ENCODE peak calls at places on chromosomes 6 and 20, in four cellular contexts. B is H1, N is HCT116, W is HepG2. T is an unnamed sample.

GRCh38 chr6:7784706-7785105 is 58.8 kb downstream of the BMP6 start:
- DNase-seq in B (no peak), N (no peak), W (no peak), T (no peak)

GRCh38 chr20:39453890-39454289 is 491.7 kb downstream of the DHX35 start:
- DNase-seq in B (no peak), N (no peak), W (no peak), T (no peak)

GRCh38 chr6:127775371-127775770 is 125.5 kb downstream of the THEMIS start:
- DNase-seq in B (no peak), N (no peak), W (no peak), T (no peak)

GRCh38 chr6:5318617-5319016 is 57.3 kb downstream of the FARS2 start:
- DNase-seq in B (no peak), N (no peak), W (no peak), T (no peak)

GRCh38 chr6:31723245-31723979 is at the start of gene MPIG6B:
- DNase-seq in B (no peak), N (no peak), W (no peak), T (no peak)

GRCh38 chr6:7528565-7528964 is 12.9 kb upstream of the DSP start:
- DNase-seq in B (no peak), N (no peak), W (no peak), T (no peak)

GRCh38 chr6:24330137-24330732 is 27.6 kb downstream of the DCDC2 start:
- DNase-seq in B (no peak), N (no peak), W (peak; percentile 99), T (no peak)

GRCh38 chr6:26053929-26054658 is 33.1 kb upstream of the HFE start:
- DNase-seq in B (no peak), N (no peak), W (no peak), T (no peak)

GRCh38 chr6:143549630-143550268 is 38.2 kb upstream of the FUCA2 start:
- DNase-seq in B (no peak), N (no peak), W (no peak), T (no peak)

GRCh38 chr20:57076202-57076651 is 190.2 kb downstream of the BMP7 start:
- DNase-seq in B (no peak), N (no peak), W (peak; percentile 31), T (no peak)

GRCh38 chr20:58012731-58013510 is 215.5 kb downstream of the ANKRD60 start:
- DNase-seq in B (no peak), N (no peak), W (no peak), T (no peak)

GRCh38 chr20:1427457-1428054 is 34.7 kb upstream of the FKBP1A start:
- DNase-seq in B (peak; percentile 46), N (no peak), W (peak; percentile 25), T (no peak)

DNA sequence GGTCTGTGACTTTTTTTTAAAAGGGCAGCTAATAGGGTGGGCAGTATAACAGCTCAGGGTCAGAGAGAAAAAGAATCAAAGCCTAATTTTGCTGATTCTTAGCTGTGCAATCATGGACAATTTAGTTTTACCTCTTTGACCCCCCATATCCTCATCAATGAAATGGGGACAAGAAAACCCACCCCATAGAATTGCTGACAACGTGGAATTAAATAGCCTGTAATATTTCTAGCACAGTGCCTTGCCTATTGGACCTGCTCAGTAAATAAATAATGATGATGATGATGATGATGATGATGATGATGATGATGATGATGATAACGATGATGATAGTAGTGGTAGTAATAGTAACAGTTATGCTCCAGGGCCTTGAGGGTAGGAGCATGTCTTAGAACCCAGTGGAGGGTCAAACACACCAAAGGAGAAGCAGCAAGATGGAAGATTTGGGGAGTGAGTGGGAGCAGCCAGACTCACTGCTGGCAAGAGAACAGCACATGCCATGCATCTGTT is 166.8 kb upstream of the LRFN2 start:
- DNase-seq in B (no peak), N (no peak), W (no peak), T (no peak)
- TF ChIP-seq FOSL1 in B (no peak), N (no peak), W (no peak), T (no peak)

GRCh38 chr6:156902782-156903181 is 125.6 kb downstream of the ARID1B start:
- DNase-seq in B (no peak), N (no peak), W (no peak), T (no peak)
- TF ChIP-seq CTCF in B (no peak), N (no peak), W (no peak), T (no peak)

DNA sequence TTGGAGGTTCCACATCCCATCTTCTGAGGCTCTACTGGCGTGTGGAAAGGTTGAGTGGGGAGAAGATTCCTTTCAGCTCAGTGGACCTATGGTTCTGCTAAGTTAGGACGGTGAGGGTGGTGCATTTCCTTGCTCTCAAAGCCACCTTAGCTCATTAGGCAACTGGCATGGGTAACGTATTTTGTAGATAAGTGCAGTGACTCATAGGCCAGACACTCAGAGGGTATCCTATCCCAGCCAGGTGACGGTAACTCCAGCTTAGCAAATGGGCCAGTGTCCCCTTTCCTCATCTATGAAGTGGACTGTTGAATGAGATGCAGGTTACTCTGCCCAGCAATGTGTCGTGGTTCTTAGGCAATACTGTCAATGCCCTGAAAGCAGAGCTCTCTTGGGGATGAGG is 3.7 kb downstream of the RPS6KA2 start:
- DNase-seq in B (no peak), N (no peak), W (no peak), T (no peak)
- TF ChIP-seq FOSL1 in B (no peak), N (no peak), W (no peak), T (no peak)

GRCh38 chr6:137926207-137926731 is 59.2 kb downstream of the TNFAIP3 start:
- DNase-seq in B (peak; percentile 23), N (peak; percentile 38), W (no peak), T (peak; percentile 57)

GRCh38 chr6:137928286-137928685 is 61.2 kb downstream of the TNFAIP3 start:
- DNase-seq in B (no peak), N (no peak), W (no peak), T (no peak)

GRCh38 chr6:137925299-137925698 is 58.2 kb downstream of the TNFAIP3 start:
- DNase-seq in B (no peak), N (no peak), W (no peak), T (no peak)

GRCh38 chr6:137926985-137927384 is 59.9 kb downstream of the TNFAIP3 start:
- DNase-seq in B (no peak), N (no peak), W (no peak), T (no peak)

GRCh38 chr6:137927777-137928218 is 60.7 kb downstream of the TNFAIP3 start:
- DNase-seq in B (no peak), N (no peak), W (no peak), T (no peak)
- TF ChIP-seq CTCF in B (no peak), N (no peak), W (no peak), T (no peak)

DNA sequence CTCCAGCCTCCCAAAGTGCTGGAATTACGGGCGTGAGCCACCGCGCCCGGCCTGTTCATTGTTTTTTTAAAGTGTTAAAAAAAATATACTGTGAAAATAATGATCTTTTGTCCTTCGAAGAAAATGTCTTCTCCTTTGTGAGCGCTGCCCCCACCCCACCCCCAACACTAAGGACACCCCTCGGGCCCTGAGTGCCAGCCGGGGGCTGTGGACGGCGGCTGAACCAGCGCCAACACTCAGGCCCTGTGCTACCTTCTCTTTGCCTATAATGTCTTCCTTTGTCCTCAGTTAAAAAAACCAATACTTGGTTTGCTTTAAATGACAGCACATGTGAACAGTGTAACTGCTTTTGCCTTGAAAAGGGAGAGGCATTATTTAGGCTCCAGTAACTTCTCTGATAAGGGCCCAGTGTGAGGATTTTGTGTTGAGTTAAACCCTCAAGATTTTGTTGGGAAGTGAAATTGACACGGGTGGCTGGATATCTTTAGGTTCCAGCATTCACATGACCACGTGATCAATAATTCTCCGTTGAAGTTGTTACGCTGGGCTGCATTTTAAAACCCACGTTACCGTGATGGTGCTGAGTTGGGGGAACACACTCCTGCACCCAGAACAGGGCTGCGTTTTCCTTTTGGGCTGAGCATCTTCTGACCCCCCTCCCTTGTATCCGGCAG is 9.5 kb upstream of the ADRM1 start:
- DNase-seq in B (no peak), N (no peak), W (no peak), T (no peak)
- TF ChIP-seq FOSL1 in B (no peak), N (no peak), W (no peak), T (no peak)

DNA sequence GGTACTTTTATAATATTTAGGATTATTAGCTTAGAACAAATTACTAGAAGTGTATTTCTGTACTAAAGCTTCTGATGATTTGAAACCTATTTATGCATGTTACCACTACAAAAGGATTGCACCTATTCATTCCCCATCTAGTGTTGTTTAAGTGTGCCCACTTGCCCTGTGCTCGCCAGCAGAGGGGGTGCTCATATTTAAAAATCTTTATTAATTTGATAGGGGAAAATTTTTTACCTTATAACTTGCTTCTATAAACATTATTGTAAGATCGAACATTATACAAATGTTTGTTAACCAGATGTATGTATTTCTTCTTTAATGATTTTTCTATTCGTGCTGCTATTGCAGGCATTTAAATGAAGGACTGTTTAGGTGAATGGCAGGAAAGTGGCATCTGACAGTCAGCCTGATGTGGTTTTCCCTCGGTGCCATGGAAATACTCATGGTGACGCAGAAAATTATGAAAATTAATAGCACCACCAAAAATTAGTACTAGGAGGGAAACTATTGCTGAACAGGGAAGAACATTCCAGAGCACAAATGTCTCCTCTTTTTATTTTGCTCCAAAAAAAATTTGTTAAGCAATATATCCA is 44.1 kb upstream of the FNDC1 start:
- DNase-seq in B (no peak), N (no peak), W (no peak), T (no peak)
- TF ChIP-seq CTCF in B (peak; percentile 6), N (peak; percentile 70), W (no peak), T (no peak)

T was measured in K562.